ENCODE peak calls at places on chromosomes 5 and 9, in eight cellular contexts. R, O, P, K, Y, C, N and V are unnamed samples.
A peak's percentile ranks its signal among the peaks of the same experiment; 100 is the strongest.

GRCh38 chr9:93132287-93132927 is 1.6 kb downstream of the NINJ1 start:
- DNase-seq in R (no peak), O (no peak), P (no peak), K (peak; percentile 73), Y (peak; percentile 31), C (no peak), N (peak; percentile 97), V (no peak)

GRCh38 chr5:141743652-141744333 is 61.8 kb upstream of the ARAP3 start:
- DNase-seq in R (no peak), O (no peak), P (no peak), K (no peak), Y (no peak), C (peak; percentile 24), N (no peak), V (no peak)

GRCh38 chr5:161921781-161922180 is 73.9 kb downstream of the GABRA1 start:
- DNase-seq in R (no peak), O (no peak), P (no peak), K (no peak), Y (no peak), C (no peak), N (no peak), V (no peak)

GRCh38 chr9:87964826-87965225 is 9.5 kb downstream of the CDK20 start:
- DNase-seq in R (no peak), O (no peak), P (no peak), K (no peak), Y (no peak), C (no peak), N (no peak), V (no peak)

GRCh38 chr9:93298498-93299417 is 114.8 kb downstream of the WNK2 start:
- DNase-seq in R (peak; percentile 45), O (no peak), P (no peak), K (no peak), Y (no peak), C (no peak), N (no peak), V (no peak)

GRCh38 chr5:83925321-83925877 is 204.7 kb upstream of the HAPLN1 start:
- DNase-seq in R (no peak), O (no peak), P (no peak), K (peak; percentile 94), Y (no peak), C (peak; percentile 32), N (no peak), V (no peak)

GRCh38 chr5:99077254-99077640 is 148.4 kb upstream of the CHD1 start:
- DNase-seq in R (no peak), O (no peak), P (no peak), K (no peak), Y (no peak), C (no peak), N (no peak), V (no peak)

GRCh38 chr9:114745108-114745848 is 60.6 kb downstream of the TNFSF15 start:
- DNase-seq in R (no peak), O (no peak), P (no peak), K (peak; percentile 13), Y (no peak), C (no peak), N (no peak), V (no peak)

GRCh38 chr5:179287631-179288030 is 57.6 kb downstream of the ADAMTS2 start:
- DNase-seq in R (peak; percentile 37), O (no peak), P (no peak), K (no peak), Y (no peak), C (no peak), N (no peak), V (no peak)

GRCh38 chr5:64811050-64811640 is 42.4 kb downstream of the CWC27 start:
- DNase-seq in R (no peak), O (no peak), P (no peak), K (peak; percentile 82), Y (peak; percentile 68), C (peak; percentile 64), N (peak; percentile 8), V (peak; percentile 4)

GRCh38 chr9:132761602-132762001 is 91.3 kb downstream of the GTF3C4 start:
- DNase-seq in R (no peak), O (no peak), P (no peak), K (no peak), Y (no peak), C (no peak), N (no peak), V (no peak)
- H3K4me3 ChIP-seq in R (no peak overlapping the region), O (no peak overlapping the region), P (no peak overlapping the region), K (no peak overlapping the region), Y (no peak overlapping the region), C (no peak overlapping the region), N (no peak overlapping the region), V (no peak overlapping the region)

GRCh38 chr9:94827584-94828304 is 101.2 kb downstream of the AOPEP start:
- DNase-seq in R (no peak), O (no peak), P (no peak), K (peak; percentile 85), Y (no peak), C (no peak), N (peak; percentile 32), V (no peak)
- H3K4me1 ChIP-seq in R (peaks cover 12% of the 10 kb centered on the region), O (peaks cover 22% of the 10 kb centered on the region), P (no peaks in the 10 kb centered on the region), K (peaks cover 22% of the 10 kb centered on the region), Y (peaks cover 16% of the 10 kb centered on the region), C (no peaks in the 10 kb centered on the region), N (peaks cover 8% of the 10 kb centered on the region), V (no peaks in the 10 kb centered on the region)

DNA sequence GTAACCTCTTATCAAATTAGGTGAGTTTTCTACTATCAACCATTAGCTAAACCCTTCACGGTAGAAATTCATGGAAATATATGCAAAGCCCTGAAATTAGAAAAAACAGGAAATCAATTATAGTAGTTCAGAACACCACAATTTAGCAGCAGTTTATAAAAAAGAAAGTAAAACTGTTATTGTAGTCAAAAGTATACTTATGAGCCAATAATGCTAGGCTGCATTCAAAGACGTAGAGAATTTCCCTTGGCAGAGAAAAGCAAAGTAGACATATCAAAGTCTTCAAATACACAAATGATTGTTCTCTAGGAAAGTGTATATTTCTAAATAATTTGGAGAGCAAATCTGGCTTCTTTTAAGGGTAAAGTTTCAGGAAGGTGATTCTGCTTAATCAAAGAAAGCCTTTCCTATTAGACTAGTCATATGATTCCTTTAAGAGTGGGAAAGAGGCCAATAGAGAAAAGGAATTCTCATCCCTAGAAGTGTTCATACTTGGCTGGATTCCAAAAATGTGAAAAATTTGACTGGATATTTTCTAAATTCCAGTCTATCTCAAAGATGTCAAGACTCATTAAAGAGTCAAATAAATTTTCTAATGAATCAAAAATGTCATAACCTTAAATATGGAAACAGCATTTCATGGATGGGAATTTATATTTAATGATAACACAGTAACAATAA is 185.6 kb downstream of the SMC2 start:
- DNase-seq in R (no peak), O (no peak), P (no peak), K (peak; percentile 70), Y (no peak), C (no peak), N (no peak), V (no peak)
- H3K4me3 ChIP-seq in R (no peak overlapping the region), O (no peak overlapping the region), P (no peak overlapping the region), K (no peak overlapping the region), Y (no peak overlapping the region), C (no peak overlapping the region), N (no peak overlapping the region), V (no peak overlapping the region)

DNA sequence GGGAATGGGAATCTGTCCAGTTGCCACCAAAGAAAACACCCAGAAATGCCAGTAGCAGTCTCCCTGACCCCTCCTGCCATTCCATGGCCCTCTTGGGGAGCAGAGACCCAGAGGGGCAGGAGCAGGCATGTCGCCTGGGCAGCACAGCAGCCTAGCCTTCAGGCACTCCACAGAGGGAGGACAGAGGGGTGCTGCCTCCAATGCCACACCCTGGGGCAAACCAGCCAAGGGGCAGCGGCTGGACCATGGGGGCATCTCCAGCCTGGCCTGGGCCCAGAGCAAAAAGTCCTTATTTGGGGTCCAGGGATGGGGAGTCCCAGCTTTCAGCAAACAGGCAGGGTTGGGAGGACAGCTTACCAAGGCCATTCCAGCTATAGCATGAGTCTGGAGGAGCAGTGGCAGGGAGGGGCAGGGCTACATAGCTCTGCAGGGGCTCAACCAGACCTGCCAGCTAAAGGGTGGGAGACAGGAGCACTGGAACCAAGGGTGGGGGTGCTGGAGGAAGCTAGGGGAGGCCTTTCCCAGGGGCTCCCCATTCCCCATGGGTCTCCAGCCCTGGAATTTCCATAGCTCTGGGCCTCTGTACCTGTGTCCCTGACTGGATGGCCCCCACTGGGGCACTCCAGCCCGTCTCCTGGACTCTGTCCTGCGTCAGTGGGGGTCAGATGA is 6.7 kb downstream of the BRD3 start:
- DNase-seq in R (no peak), O (no peak), P (no peak), K (no peak), Y (no peak), C (no peak), N (no peak), V (no peak)
- H3K4me1 ChIP-seq in R (peaks cover 95% of the 10 kb centered on the region), O (peaks cover 23% of the 10 kb centered on the region), P (peaks cover 25% of the 10 kb centered on the region), K (peaks cover 27% of the 10 kb centered on the region), Y (peaks cover 12% of the 10 kb centered on the region), C (peaks cover 5% of the 10 kb centered on the region), N (peaks cover 80% of the 10 kb centered on the region), V (peaks cover 39% of the 10 kb centered on the region)

GRCh38 chr5:180682560-180682959 is 33.2 kb upstream of the FLT4 start:
- DNase-seq in R (no peak), O (no peak), P (no peak), K (no peak), Y (no peak), C (no peak), N (no peak), V (no peak)
- H3K4me3 ChIP-seq in R (no peak overlapping the region), O (no peak overlapping the region), P (no peak overlapping the region), K (no peak overlapping the region), Y (no peak overlapping the region), C (no peak overlapping the region), N (no peak overlapping the region), V (no peak overlapping the region)

DNA sequence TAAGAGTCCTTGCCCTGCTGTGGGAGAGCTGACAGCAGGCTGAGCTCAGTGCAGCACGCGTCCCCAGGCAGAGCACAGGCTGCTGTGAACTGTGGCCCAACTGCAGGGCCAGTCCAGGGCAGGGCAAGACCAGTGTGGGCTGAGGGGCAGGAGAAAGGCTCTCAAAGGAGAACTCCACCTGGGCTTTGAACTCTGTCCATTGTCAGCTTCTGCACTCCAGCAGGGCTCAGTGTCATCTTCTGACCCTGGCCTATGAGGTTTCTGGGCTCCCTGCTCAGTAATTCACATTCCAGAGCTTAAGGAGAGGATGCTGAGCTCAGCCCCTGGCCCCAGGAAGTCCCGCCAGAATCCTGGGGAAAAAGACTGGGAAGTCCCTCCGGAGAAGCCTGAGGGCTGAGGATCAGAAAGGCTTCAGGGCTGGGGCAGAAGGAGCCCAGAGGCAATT is 37.4 kb downstream of the LHFPL2 start:
- DNase-seq in R (no peak), O (no peak), P (no peak), K (no peak), Y (peak; percentile 67), C (peak; percentile 94), N (no peak), V (no peak)
- H3K4me1 ChIP-seq in R (no peaks in the 10 kb centered on the region), O (peaks cover 28% of the 10 kb centered on the region), P (no peaks in the 10 kb centered on the region), K (peaks cover 64% of the 10 kb centered on the region), Y (peaks cover 21% of the 10 kb centered on the region), C (peaks cover 4% of the 10 kb centered on the region), N (no peaks in the 10 kb centered on the region), V (no peaks in the 10 kb centered on the region)

GRCh38 chr5:14440223-14440597 is 141.4 kb upstream of the OTULINL start:
- DNase-seq in R (no peak), O (no peak), P (no peak), K (no peak), Y (no peak), C (no peak), N (no peak), V (no peak)
- H3K4me3 ChIP-seq in R (no peak overlapping the region), O (no peak overlapping the region), P (no peak overlapping the region), K (no peak overlapping the region), Y (no peak overlapping the region), C (no peak overlapping the region), N (no peak overlapping the region), V (no peak overlapping the region)